ENCODE peak calls at places on chromosomes 3 and 15, in four cellular contexts. One of them, this sample, is unnamed.

GRCh38 chr3:179933079-179933478 is 103.7 kb downstream of the PEX5L start:
- DNase-seq in sigmoid colon: no peak
- DNase-seq in breast epithelium: no peak
- DNase-seq in hepatocyte: no peak
- DNase-seq in this sample: no peak

GRCh38 chr3:32401541-32402052 is 9.9 kb downstream of the CMTM7 start:
- DNase-seq in breast epithelium: peak; percentile 72
- DNase-seq in hepatocyte: peak; percentile 69
- DNase-seq in sigmoid colon: peak; percentile 87
- DNase-seq in this sample: peak; percentile 76

GRCh38 chr15:43186003-43186353 is 775 bp downstream of the CCNDBP1 start:
- DNase-seq in hepatocyte: peak; percentile 28
- DNase-seq in sigmoid colon: no peak
- DNase-seq in breast epithelium: no peak
- DNase-seq in this sample: peak; percentile 49

GRCh38 chr3:50249459-50249858 is 13.5 kb downstream of the GNAI2 start:
- DNase-seq in breast epithelium: no peak
- DNase-seq in sigmoid colon: no peak
- DNase-seq in hepatocyte: no peak
- DNase-seq in this sample: no peak

GRCh38 chr3:126621627-126622345 is 33.1 kb downstream of the TXNRD3 start:
- DNase-seq in breast epithelium: no peak
- DNase-seq in sigmoid colon: no peak
- DNase-seq in hepatocyte: no peak
- DNase-seq in this sample: no peak

GRCh38 chr3:63295356-63295755 is 17.2 kb downstream of the SYNPR start:
- DNase-seq in hepatocyte: no peak
- DNase-seq in sigmoid colon: no peak
- DNase-seq in breast epithelium: no peak
- DNase-seq in this sample: no peak

GRCh38 chr3:127847236-127847720 is 25.0 kb upstream of the MGLL start:
- DNase-seq in sigmoid colon: no peak
- DNase-seq in breast epithelium: no peak
- DNase-seq in hepatocyte: no peak
- DNase-seq in this sample: no peak

GRCh38 chr3:72015463-72015862 is 230.5 kb upstream of the PROK2 start:
- DNase-seq in breast epithelium: no peak
- DNase-seq in sigmoid colon: no peak
- DNase-seq in hepatocyte: peak; percentile 19
- DNase-seq in this sample: no peak

GRCh38 chr3:59422312-59422711 is 372.5 kb upstream of the CFAP20DC start:
- DNase-seq in sigmoid colon: no peak
- DNase-seq in breast epithelium: no peak
- DNase-seq in hepatocyte: no peak
- DNase-seq in this sample: no peak

GRCh38 chr3:158732856-158733200 is 571 bp upstream of the RARRES1 start:
- DNase-seq in sigmoid colon: no peak
- DNase-seq in hepatocyte: no peak
- DNase-seq in breast epithelium: no peak
- DNase-seq in this sample: no peak
- H3K4me3 ChIP-seq in sigmoid colon: peak overlapping the region; percentile 77
- H3K4me3 ChIP-seq in hepatocyte: peak overlapping the region; percentile 44
- H3K4me3 ChIP-seq in breast epithelium: peak overlapping the region; percentile 88
- H3K4me3 ChIP-seq in this sample: peak overlapping the region; percentile 67

GRCh38 chr3:11156026-11156410 is 1.7 kb downstream of the HRH1 start:
- DNase-seq in sigmoid colon: no peak
- DNase-seq in breast epithelium: no peak
- DNase-seq in hepatocyte: no peak
- DNase-seq in this sample: no peak

GRCh38 chr3:11154036-11154952 is at the start of gene HRH1:
- DNase-seq in hepatocyte: peak; percentile 61
- DNase-seq in sigmoid colon: no peak
- DNase-seq in breast epithelium: no peak
- DNase-seq in this sample: peak; percentile 21

GRCh38 chr3:11154953-11155325 is 646 bp downstream of the HRH1 start:
- DNase-seq in breast epithelium: no peak
- DNase-seq in sigmoid colon: no peak
- DNase-seq in hepatocyte: peak; percentile 27
- DNase-seq in this sample: no peak

GRCh38 chr3:11157406-11157805 is 3.1 kb downstream of the HRH1 start:
- DNase-seq in breast epithelium: no peak
- DNase-seq in hepatocyte: no peak
- DNase-seq in sigmoid colon: no peak
- DNase-seq in this sample: no peak

GRCh38 chr3:11155341-11156025 is 1.2 kb downstream of the HRH1 start:
- DNase-seq in breast epithelium: peak; percentile 37
- DNase-seq in sigmoid colon: peak; percentile 92
- DNase-seq in hepatocyte: peak; percentile 85
- DNase-seq in this sample: peak; percentile 73
- H3K27ac ChIP-seq in breast epithelium: peak overlapping the region; percentile 13
- H3K27ac ChIP-seq in sigmoid colon: peak overlapping the region; percentile 79
- H3K27ac ChIP-seq in hepatocyte: peak overlapping the region; percentile 61
- H3K27ac ChIP-seq in this sample: no peak overlapping the region

GRCh38 chr3:73056365-73057150 is 4.9 kb upstream of the EBLN2 start:
- DNase-seq in hepatocyte: peak; percentile 19
- DNase-seq in breast epithelium: no peak
- DNase-seq in sigmoid colon: no peak
- DNase-seq in this sample: no peak
- TF ChIP-seq CTCF in hepatocyte: peak; percentile 61
- TF ChIP-seq CTCF in breast epithelium: peak; percentile 23
- TF ChIP-seq CTCF in sigmoid colon: peak; percentile 22
- TF ChIP-seq CTCF in this sample: peak; percentile 35

GRCh38 chr3:53845881-53846133 is 412 bp downstream of the CHDH start:
- DNase-seq in sigmoid colon: no peak
- DNase-seq in breast epithelium: no peak
- DNase-seq in hepatocyte: no peak
- DNase-seq in this sample: no peak

GRCh38 chr3:53846134-53846850 is at the start of the genes CHDH and IL17RB:
- DNase-seq in breast epithelium: peak; percentile 76
- DNase-seq in sigmoid colon: no peak
- DNase-seq in hepatocyte: peak; percentile 87
- DNase-seq in this sample: peak; percentile 86

GRCh38 chr3:53845103-53845880 is 927 bp downstream of the CHDH start:
- DNase-seq in hepatocyte: peak; percentile 71
- DNase-seq in breast epithelium: peak; percentile 52
- DNase-seq in sigmoid colon: peak; percentile 75
- DNase-seq in this sample: peak; percentile 69

GRCh38 chr3:53843195-53844177 is 2.7 kb downstream of the CHDH start:
- DNase-seq in hepatocyte: no peak
- DNase-seq in breast epithelium: no peak
- DNase-seq in sigmoid colon: no peak
- DNase-seq in this sample: peak; percentile 56

GRCh38 chr3:53844262-53845102 is 1.7 kb downstream of the CHDH start:
- DNase-seq in hepatocyte: peak; percentile 50
- DNase-seq in breast epithelium: no peak
- DNase-seq in sigmoid colon: no peak
- DNase-seq in this sample: peak; percentile 69
- H3K4me3 ChIP-seq in hepatocyte: no peak overlapping the region
- H3K4me3 ChIP-seq in breast epithelium: peak overlapping the region; percentile 71
- H3K4me3 ChIP-seq in sigmoid colon: no peak overlapping the region
- H3K4me3 ChIP-seq in this sample: no peak overlapping the region

GRCh38 chr3:143847787-143848631 is at the start of gene SLC9A9:
- DNase-seq in breast epithelium: no peak
- DNase-seq in sigmoid colon: no peak
- DNase-seq in hepatocyte: peak; percentile 53
- DNase-seq in this sample: peak; percentile 30
- H3K27ac ChIP-seq in breast epithelium: peak within 1 kb of the TSS; percentile 2
- H3K27ac ChIP-seq in sigmoid colon: peak within 1 kb of the TSS; percentile 69
- H3K27ac ChIP-seq in hepatocyte: peak within 1 kb of the TSS; percentile 35
- H3K27ac ChIP-seq in this sample: peak within 1 kb of the TSS; percentile 53